ENCODE peak calls at places on chromosomes 4 and X, in nine cellular contexts. A is thoracic aorta, L is cardiac muscle cell, Z is testis, V is uterus, R is breast epithelium, P is fibroblast of lung, N is lung, Q is heart left ventricle. T is an unnamed sample. For H3K27me3, the result is how much of the 10 kb centered on the place peaks cover.

GRCh38 chr4:27357283-27357682 is 496.6 kb downstream of the STIM2 start:
- DNase-seq in A (no peak), L (peak), Z (no peak), P (no peak), V (no peak), R (no peak), N (no peak), Q (no peak), T (no peak)

GRCh38 chr4:112348488-112349158 is 51.5 kb downstream of the ALPK1 start:
- DNase-seq in Q (peak), L (peak), R (peak), V (no peak), P (peak), A (no peak), Z (peak), N (peak), T (no peak)

GRCh38 chrX:24426340-24426913 is 38.7 kb upstream of the PDK3 start:
- DNase-seq in N (no peak), V (no peak), P (peak), R (no peak), Z (no peak), A (no peak), Q (no peak), L (no peak), T (no peak)

GRCh38 chr4:138680251-138680650 is 335.3 kb upstream of the NOCT start:
- DNase-seq in A (no peak), P (no peak), N (no peak), Z (no peak), V (no peak), Q (no peak), L (no peak), R (no peak), T (no peak)

GRCh38 chrX:151098996-151099395 is 77.4 kb upstream of the GPR50 start:
- DNase-seq in P (no peak), Q (no peak), N (no peak), L (no peak), A (no peak), Z (peak), V (no peak), R (no peak), T (no peak)

GRCh38 chr4:108560624-108561023 is 59.8 kb upstream of the RPL34 start:
- DNase-seq in Z (no peak), Q (peak), V (no peak), R (no peak), P (no peak), A (no peak), L (no peak), N (no peak), T (no peak)

GRCh38 chrX:130100180-130100579 is 10.1 kb downstream of the ELF4 start:
- DNase-seq in A (no peak), V (peak), Q (peak), R (peak), N (no peak), L (no peak), P (peak), Z (peak), T (no peak)

GRCh38 chr4:121112530-121112929 is 40.2 kb upstream of the NDNF start:
- DNase-seq in Q (no peak), R (no peak), N (no peak), A (no peak), V (no peak), Z (no peak), P (peak), L (no peak), T (no peak)

GRCh38 chrX:110317079-110317819 is 636 bp downstream of the AMMECR1 start:
- DNase-seq in A (no peak), R (peak), N (peak), Z (peak), V (peak), P (no peak), Q (peak), L (peak), T (peak)

GRCh38 chr4:165325732-165326512 is 1.5 kb upstream of the MSMO1 start:
- DNase-seq in Q (no peak), R (no peak), L (no peak), A (no peak), Z (no peak), V (no peak), N (no peak), P (peak), T (no peak)

GRCh38 chr4:5018096-5018495 is 1.2 kb downstream of the CYTL1 start:
- DNase-seq in V (no peak), N (no peak), R (no peak), Q (no peak), L (no peak), A (no peak), P (no peak), Z (no peak), T (no peak)
- TF ChIP-seq CTCF in V (no peak), N (no peak), R (no peak), Q (no peak), L (peak), A (no peak), P (no peak), Z (no peak), T (no peak)

DNA sequence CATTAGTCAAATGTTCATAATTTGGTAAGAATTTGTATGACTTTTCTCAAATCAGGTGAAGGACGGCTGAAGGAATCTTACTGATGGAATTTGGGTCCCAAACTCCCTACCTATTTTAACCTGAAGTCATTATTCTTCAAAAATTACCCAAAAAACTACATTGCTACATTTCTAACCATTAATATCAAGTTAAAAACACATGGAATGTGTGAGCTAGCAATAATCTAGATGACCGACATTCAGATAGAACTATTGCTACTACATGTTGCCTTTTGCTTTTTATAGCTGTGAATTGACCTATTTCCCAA is 25.3 kb upstream of the WWC2 start:
- DNase-seq in Q (no peak), L (no peak), A (no peak), P (no peak), N (no peak), V (no peak), Z (no peak), R (no peak), T (no peak)
- H3K27me3 ChIP-seq in Q (under half), L (under half), A (under half), P (under half), N (under half), V (under half), Z (under half), R (under half), T (under half)

GRCh38 chr4:578451-579443 is 2.7 kb upstream of the TMEM271 start:
- DNase-seq in N (no peak), R (no peak), Z (no peak), L (no peak), A (no peak), V (no peak), P (no peak), Q (no peak), T (no peak)
- H3K27ac ChIP-seq in N (no peak), R (no peak), Z (no peak), L (no peak), A (no peak), V (no peak), P (no peak), Q (no peak), T (no peak)

GRCh38 chr4:170875868-170876267 is 786.1 kb upstream of the AADAT start:
- DNase-seq in P (no peak), Z (no peak), A (no peak), V (no peak), N (no peak), R (no peak), Q (no peak), L (peak), T (no peak)
- TF ChIP-seq CTCF in P (no peak), Z (no peak), A (no peak), V (no peak), N (no peak), R (no peak), Q (no peak), L (no peak), T (no peak)

T was measured in CD4-positive, alpha-beta T cell.